ENCODE peak calls at places on chromosomes 7 and 10, in ten cellular contexts. E, A, T, U, Y, H, R, S, F and G are unnamed samples.

GRCh38 chr10:44263771-44264170 is 121.1 kb downstream of the CXCL12 start:
- DNase-seq in E (no peak), A (no peak), T (no peak), U (no peak), Y (no peak), H (no peak), R (no peak), S (no peak), F (no peak), G (no peak)

GRCh38 chr7:41885748-41886147 is 182.9 kb upstream of the INHBA start:
- DNase-seq in E (no peak), A (no peak), T (no peak), U (no peak), Y (no peak), H (peak; percentile 50), R (no peak), S (peak; percentile 54), F (no peak), G (no peak)

GRCh38 chr7:112140600-112140999 is 65.6 kb downstream of the DOCK4 start:
- DNase-seq in E (no peak), A (no peak), T (no peak), U (no peak), Y (no peak), H (no peak), R (no peak), S (no peak), F (no peak), G (no peak)

GRCh38 chr7:30447466-30447865 is 31.1 kb downstream of the NOD1 start:
- DNase-seq in E (no peak), A (no peak), T (no peak), U (no peak), Y (no peak), H (no peak), R (no peak), S (no peak), F (no peak), G (no peak)

GRCh38 chr7:12638851-12639467 is 48.5 kb upstream of the ARL4A start:
- DNase-seq in E (no peak), A (no peak), T (peak; percentile 38), U (no peak), Y (no peak), H (peak; percentile 49), R (peak; percentile 50), S (peak; percentile 59), F (no peak), G (no peak)

GRCh38 chr7:46839651-46840050 is 742.3 kb downstream of the TNS3 start:
- DNase-seq in E (no peak), A (no peak), T (no peak), U (no peak), Y (no peak), H (peak; percentile 12), R (no peak), S (peak; percentile 46), F (no peak), G (no peak)

GRCh38 chr7:85773116-85773783 is 586.4 kb upstream of the SEMA3D start:
- DNase-seq in E (no peak), A (peak; percentile 21), T (no peak), U (no peak), Y (no peak), H (peak; percentile 58), R (no peak), S (peak; percentile 74), F (no peak), G (no peak)

GRCh38 chr10:10777279-10777678 is 240.4 kb upstream of the CELF2 start:
- DNase-seq in E (no peak), A (no peak), T (no peak), U (no peak), Y (no peak), H (no peak), R (no peak), S (no peak), F (no peak), G (no peak)

GRCh38 chr7:26376208-26376917 is 84.7 kb downstream of the SNX10 start:
- DNase-seq in E (peak; percentile 87), A (no peak), T (peak; percentile 75), U (no peak), Y (peak; percentile 42), H (no peak), R (no peak), S (no peak), F (peak; percentile 21), G (no peak)

GRCh38 chr7:26374665-26375373 is 83.2 kb downstream of the SNX10 start:
- DNase-seq in E (no peak), A (no peak), T (no peak), U (no peak), Y (no peak), H (no peak), R (no peak), S (no peak), F (no peak), G (no peak)

GRCh38 chr7:26372738-26373137 is 81.1 kb downstream of the SNX10 start:
- DNase-seq in E (no peak), A (no peak), T (no peak), U (no peak), Y (no peak), H (no peak), R (no peak), S (no peak), F (no peak), G (no peak)

GRCh38 chr7:26372211-26372610 is 80.5 kb downstream of the SNX10 start:
- DNase-seq in E (no peak), A (no peak), T (no peak), U (no peak), Y (no peak), H (no peak), R (no peak), S (no peak), F (no peak), G (no peak)

DNA sequence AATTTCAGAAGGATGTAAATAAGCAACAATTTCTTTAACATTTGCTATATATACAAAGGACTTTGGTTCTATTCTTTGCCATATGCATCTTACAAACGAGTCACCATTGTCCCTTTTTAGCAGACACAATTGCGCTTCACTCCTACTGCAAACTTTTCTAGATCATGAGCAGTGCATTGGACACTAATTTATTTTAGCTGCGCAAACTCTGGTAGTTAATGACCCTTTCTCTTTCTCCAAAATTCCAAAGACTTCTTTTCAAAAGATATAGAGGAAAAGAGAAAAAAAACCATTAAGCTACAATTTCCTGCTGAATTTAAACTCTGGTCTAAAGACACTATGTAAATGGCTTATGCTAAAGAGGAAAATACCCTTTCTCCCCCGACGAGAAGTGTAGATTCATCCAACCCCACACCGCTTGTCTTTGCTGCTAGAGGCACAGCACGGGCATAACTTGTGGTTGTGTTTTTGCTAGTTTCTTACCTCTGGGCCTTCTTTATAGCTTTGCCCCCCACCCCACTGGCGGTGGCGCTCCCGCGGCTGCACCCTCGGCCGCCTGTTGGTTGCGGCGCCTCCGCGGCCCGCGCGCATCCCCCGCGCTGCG is 84.0 kb downstream of the SNX10 start:
- DNase-seq in E (no peak), A (no peak), T (peak; percentile 37), U (no peak), Y (no peak), H (no peak), R (no peak), S (no peak), F (no peak), G (no peak)
- TF ChIP-seq CTCF in E (no peak), A (no peak), T (no peak), U (no peak), Y (no peak), H (no peak), R (no peak), S (no peak), F (no peak), G (no peak)

GRCh38 chr10:79203833-79204232 is 135.1 kb downstream of the ZMIZ1 start:
- DNase-seq in E (no peak), A (no peak), T (peak; percentile 78), U (no peak), Y (peak; percentile 41), H (no peak), R (no peak), S (no peak), F (no peak), G (no peak)
- TF ChIP-seq CTCF in E (no peak), A (no peak), T (no peak), U (no peak), Y (peak; percentile 47), H (no peak), R (no peak), S (no peak), F (no peak), G (no peak)

DNA sequence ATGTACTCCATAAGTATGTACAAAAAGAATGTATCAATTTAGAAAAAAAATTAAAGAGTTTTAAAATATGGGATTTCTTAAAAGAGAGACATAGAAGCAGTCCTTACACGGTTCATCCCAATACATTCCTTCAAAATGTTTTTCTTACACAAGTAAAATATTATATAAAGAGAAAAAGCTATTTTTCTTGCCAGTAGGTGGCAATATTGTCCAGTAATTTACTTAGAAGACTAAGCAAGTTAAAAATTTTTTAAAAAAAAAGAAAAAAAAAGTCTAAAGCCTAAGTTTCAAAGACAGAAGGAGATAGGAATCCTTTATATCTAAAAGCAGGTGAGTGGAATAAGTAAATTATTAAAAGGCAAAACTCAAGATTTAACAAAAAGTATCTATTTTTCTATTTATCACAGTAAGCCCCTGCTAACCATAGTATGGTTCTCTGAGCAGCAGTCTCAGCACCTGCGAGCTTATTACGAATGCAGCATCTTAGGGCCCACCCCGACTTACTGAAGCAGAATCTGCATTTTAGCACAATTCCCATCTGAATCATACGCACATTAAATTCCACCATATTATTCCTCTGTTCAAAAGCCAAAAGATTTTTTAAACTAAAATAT is 240.6 kb downstream of the DGKI start:
- DNase-seq in E (no peak), A (peak; percentile 13), T (peak; percentile 66), U (no peak), Y (no peak), H (peak; percentile 80), R (peak; percentile 47), S (peak; percentile 82), F (no peak), G (peak; percentile 41)
- TF ChIP-seq CTCF in E (no peak), A (peak; percentile 45), T (peak; percentile 43), U (no peak), Y (peak; percentile 79), H (peak; percentile 28), R (peak; percentile 35), S (peak; percentile 38), F (peak; percentile 74), G (peak; percentile 36)

GRCh38 chr10:32004161-32004591 is 52.0 kb downstream of the KIF5B start:
- DNase-seq in E (peak; percentile 64), A (no peak), T (peak; percentile 9), U (no peak), Y (peak; percentile 34), H (no peak), R (no peak), S (no peak), F (peak; percentile 37), G (no peak)

GRCh38 chr10:32000937-32001336 is 55.3 kb downstream of the KIF5B start:
- DNase-seq in E (no peak), A (no peak), T (no peak), U (no peak), Y (no peak), H (peak; percentile 12), R (no peak), S (peak; percentile 43), F (no peak), G (no peak)

GRCh38 chr10:31999836-32000235 is 56.4 kb downstream of the KIF5B start:
- DNase-seq in E (no peak), A (no peak), T (no peak), U (no peak), Y (no peak), H (no peak), R (no peak), S (no peak), F (no peak), G (no peak)

GRCh38 chr10:32007026-32007425 is 49.2 kb downstream of the KIF5B start:
- DNase-seq in E (no peak), A (no peak), T (no peak), U (no peak), Y (no peak), H (no peak), R (no peak), S (no peak), F (no peak), G (no peak)

GRCh38 chr10:32005050-32005449 is 51.2 kb downstream of the KIF5B start:
- DNase-seq in E (no peak), A (peak; percentile 10), T (peak; percentile 56), U (no peak), Y (no peak), H (peak; percentile 58), R (peak; percentile 62), S (peak; percentile 68), F (no peak), G (peak; percentile 35)
- TF ChIP-seq CTCF in E (no peak), A (peak; percentile 74), T (peak; percentile 67), U (no peak), Y (peak; percentile 66), H (peak; percentile 65), R (peak; percentile 24), S (peak; percentile 70), F (peak; percentile 49), G (peak; percentile 71)